ENCODE peak calls at places on chromosomes 6 and 20, in nine cellular contexts. One of them, this sample, is unnamed.

GRCh38 chr6:27507041-27507956 is 34.4 kb upstream of the ZNF184 start:
- DNase-seq in endodermal cell: no peak
- DNase-seq in HFF-Myc: no peak
- DNase-seq in head of caudate nucleus: no peak
- DNase-seq in transverse colon: no peak
- DNase-seq in CD14-positive monocyte: no peak
- DNase-seq in brain microvascular endothelial cell: no peak
- DNase-seq in A673: no peak
- DNase-seq in cardiac muscle cell: no peak
- DNase-seq in this sample: no peak

GRCh38 chr6:147712841-147713240 is 204.4 kb downstream of the SAMD5 start:
- DNase-seq in A673: no peak
- DNase-seq in CD14-positive monocyte: no peak
- DNase-seq in transverse colon: no peak
- DNase-seq in HFF-Myc: no peak
- DNase-seq in brain microvascular endothelial cell: peak
- DNase-seq in cardiac muscle cell: no peak
- DNase-seq in endodermal cell: no peak
- DNase-seq in head of caudate nucleus: no peak
- DNase-seq in this sample: no peak

GRCh38 chr6:149586149-149586548 is 20.0 kb downstream of the GINM1 start:
- DNase-seq in CD14-positive monocyte: no peak
- DNase-seq in transverse colon: no peak
- DNase-seq in cardiac muscle cell: no peak
- DNase-seq in endodermal cell: no peak
- DNase-seq in brain microvascular endothelial cell: no peak
- DNase-seq in HFF-Myc: no peak
- DNase-seq in A673: peak
- DNase-seq in head of caudate nucleus: no peak
- DNase-seq in this sample: no peak

GRCh38 chr20:32139947-32140346 is 30.4 kb downstream of the TM9SF4 start:
- DNase-seq in brain microvascular endothelial cell: no peak
- DNase-seq in endodermal cell: no peak
- DNase-seq in transverse colon: no peak
- DNase-seq in CD14-positive monocyte: no peak
- DNase-seq in HFF-Myc: no peak
- DNase-seq in head of caudate nucleus: no peak
- DNase-seq in cardiac muscle cell: no peak
- DNase-seq in A673: no peak
- DNase-seq in this sample: no peak

GRCh38 chr6:79872986-79873385 is 74.4 kb downstream of the ELOVL4 start:
- DNase-seq in transverse colon: no peak
- DNase-seq in endodermal cell: no peak
- DNase-seq in CD14-positive monocyte: no peak
- DNase-seq in head of caudate nucleus: no peak
- DNase-seq in brain microvascular endothelial cell: peak
- DNase-seq in HFF-Myc: no peak
- DNase-seq in A673: no peak
- DNase-seq in cardiac muscle cell: no peak
- DNase-seq in this sample: no peak

GRCh38 chr6:79868098-79868722 is 79.1 kb downstream of the ELOVL4 start:
- DNase-seq in transverse colon: no peak
- DNase-seq in endodermal cell: peak
- DNase-seq in HFF-Myc: peak
- DNase-seq in CD14-positive monocyte: no peak
- DNase-seq in brain microvascular endothelial cell: peak
- DNase-seq in head of caudate nucleus: no peak
- DNase-seq in A673: peak
- DNase-seq in cardiac muscle cell: peak
- DNase-seq in this sample: peak

GRCh38 chr6:53628354-53629119 is 37.0 kb downstream of the KLHL31 start:
- DNase-seq in A673: no peak
- DNase-seq in CD14-positive monocyte: no peak
- DNase-seq in cardiac muscle cell: no peak
- DNase-seq in HFF-Myc: no peak
- DNase-seq in transverse colon: no peak
- DNase-seq in brain microvascular endothelial cell: no peak
- DNase-seq in head of caudate nucleus: no peak
- DNase-seq in endodermal cell: no peak
- DNase-seq in this sample: no peak

GRCh38 chr6:43644940-43645612 is at the start of gene RSPH9:
- DNase-seq in CD14-positive monocyte: peak
- DNase-seq in endodermal cell: peak
- DNase-seq in head of caudate nucleus: no peak
- DNase-seq in cardiac muscle cell: peak
- DNase-seq in A673: peak
- DNase-seq in brain microvascular endothelial cell: peak
- DNase-seq in HFF-Myc: no peak
- DNase-seq in transverse colon: peak
- DNase-seq in this sample: peak

GRCh38 chr6:23245559-23245958 is 676.2 kb downstream of the HDGFL1 start:
- DNase-seq in A673: no peak
- DNase-seq in endodermal cell: no peak
- DNase-seq in cardiac muscle cell: no peak
- DNase-seq in CD14-positive monocyte: no peak
- DNase-seq in head of caudate nucleus: no peak
- DNase-seq in HFF-Myc: no peak
- DNase-seq in brain microvascular endothelial cell: no peak
- DNase-seq in transverse colon: no peak
- DNase-seq in this sample: no peak

GRCh38 chr6:135440087-135440792 is 57.3 kb downstream of the AHI1 start:
- DNase-seq in HFF-Myc: no peak
- DNase-seq in cardiac muscle cell: no peak
- DNase-seq in CD14-positive monocyte: no peak
- DNase-seq in transverse colon: no peak
- DNase-seq in head of caudate nucleus: no peak
- DNase-seq in brain microvascular endothelial cell: no peak
- DNase-seq in endodermal cell: no peak
- DNase-seq in A673: no peak
- DNase-seq in this sample: no peak

GRCh38 chr6:29510202-29510601 is 22.4 kb upstream of the MAS1L start:
- DNase-seq in HFF-Myc: no peak
- DNase-seq in CD14-positive monocyte: no peak
- DNase-seq in A673: no peak
- DNase-seq in head of caudate nucleus: no peak
- DNase-seq in brain microvascular endothelial cell: no peak
- DNase-seq in transverse colon: no peak
- DNase-seq in endodermal cell: peak
- DNase-seq in cardiac muscle cell: peak
- DNase-seq in this sample: no peak

GRCh38 chr20:57941572-57942381 is 232.0 kb upstream of the PMEPA1 start:
- DNase-seq in A673: no peak
- DNase-seq in HFF-Myc: no peak
- DNase-seq in brain microvascular endothelial cell: no peak
- DNase-seq in head of caudate nucleus: no peak
- DNase-seq in CD14-positive monocyte: no peak
- DNase-seq in cardiac muscle cell: no peak
- DNase-seq in transverse colon: no peak
- DNase-seq in endodermal cell: no peak
- DNase-seq in this sample: peak

GRCh38 chr6:148758492-148758891 is 11.7 kb downstream of the UST start:
- DNase-seq in brain microvascular endothelial cell: no peak
- DNase-seq in CD14-positive monocyte: peak
- DNase-seq in head of caudate nucleus: no peak
- DNase-seq in transverse colon: peak
- DNase-seq in cardiac muscle cell: no peak
- DNase-seq in HFF-Myc: no peak
- DNase-seq in endodermal cell: no peak
- DNase-seq in A673: no peak
- DNase-seq in this sample: no peak

GRCh38 chr20:1995531-1996310 is 1.9 kb upstream of the PDYN start:
- DNase-seq in head of caudate nucleus: no peak
- DNase-seq in HFF-Myc: no peak
- DNase-seq in CD14-positive monocyte: no peak
- DNase-seq in endodermal cell: no peak
- DNase-seq in brain microvascular endothelial cell: no peak
- DNase-seq in A673: no peak
- DNase-seq in cardiac muscle cell: no peak
- DNase-seq in transverse colon: no peak
- DNase-seq in this sample: no peak

GRCh38 chr6:16684896-16685554 is 76.2 kb downstream of the ATXN1 start:
- DNase-seq in head of caudate nucleus: peak
- DNase-seq in A673: no peak
- DNase-seq in cardiac muscle cell: no peak
- DNase-seq in brain microvascular endothelial cell: peak
- DNase-seq in endodermal cell: no peak
- DNase-seq in HFF-Myc: no peak
- DNase-seq in transverse colon: no peak
- DNase-seq in CD14-positive monocyte: peak
- DNase-seq in this sample: no peak

GRCh38 chr6:5509106-5509505 is 247.8 kb downstream of the FARS2 start:
- DNase-seq in transverse colon: no peak
- DNase-seq in head of caudate nucleus: no peak
- DNase-seq in A673: no peak
- DNase-seq in cardiac muscle cell: no peak
- DNase-seq in CD14-positive monocyte: no peak
- DNase-seq in brain microvascular endothelial cell: no peak
- DNase-seq in endodermal cell: no peak
- DNase-seq in HFF-Myc: no peak
- DNase-seq in this sample: no peak

GRCh38 chr20:42123981-42124473 is 505.9 kb upstream of the CHD6 start:
- DNase-seq in transverse colon: no peak
- DNase-seq in brain microvascular endothelial cell: no peak
- DNase-seq in CD14-positive monocyte: no peak
- DNase-seq in endodermal cell: no peak
- DNase-seq in cardiac muscle cell: no peak
- DNase-seq in A673: no peak
- DNase-seq in head of caudate nucleus: peak
- DNase-seq in HFF-Myc: no peak
- DNase-seq in this sample: no peak

GRCh38 chr20:2118783-2119182 is 17.2 kb downstream of the STK35 start:
- DNase-seq in HFF-Myc: no peak
- DNase-seq in A673: no peak
- DNase-seq in transverse colon: no peak
- DNase-seq in head of caudate nucleus: no peak
- DNase-seq in CD14-positive monocyte: no peak
- DNase-seq in brain microvascular endothelial cell: no peak
- DNase-seq in cardiac muscle cell: no peak
- DNase-seq in endodermal cell: no peak
- DNase-seq in this sample: no peak

GRCh38 chr6:18990313-18990978 is 603.3 kb downstream of the RNF144B start:
- DNase-seq in transverse colon: peak
- DNase-seq in A673: peak
- DNase-seq in brain microvascular endothelial cell: peak
- DNase-seq in CD14-positive monocyte: no peak
- DNase-seq in head of caudate nucleus: peak
- DNase-seq in endodermal cell: peak
- DNase-seq in cardiac muscle cell: peak
- DNase-seq in HFF-Myc: peak
- DNase-seq in this sample: peak

GRCh38 chr6:54621285-54621684 is 225.3 kb upstream of the FAM83B start:
- DNase-seq in brain microvascular endothelial cell: no peak
- DNase-seq in endodermal cell: peak
- DNase-seq in A673: peak
- DNase-seq in CD14-positive monocyte: no peak
- DNase-seq in transverse colon: no peak
- DNase-seq in HFF-Myc: no peak
- DNase-seq in head of caudate nucleus: no peak
- DNase-seq in cardiac muscle cell: peak
- DNase-seq in this sample: peak

GRCh38 chr6:105024803-105025202 is 67.9 kb downstream of the LIN28B start:
- DNase-seq in endodermal cell: no peak
- DNase-seq in CD14-positive monocyte: no peak
- DNase-seq in transverse colon: no peak
- DNase-seq in brain microvascular endothelial cell: no peak
- DNase-seq in cardiac muscle cell: no peak
- DNase-seq in HFF-Myc: no peak
- DNase-seq in A673: no peak
- DNase-seq in head of caudate nucleus: no peak
- DNase-seq in this sample: no peak

GRCh38 chr6:134619077-134619476 is 301.2 kb upstream of the SGK1 start:
- DNase-seq in brain microvascular endothelial cell: no peak
- DNase-seq in HFF-Myc: no peak
- DNase-seq in A673: no peak
- DNase-seq in transverse colon: no peak
- DNase-seq in cardiac muscle cell: no peak
- DNase-seq in CD14-positive monocyte: no peak
- DNase-seq in head of caudate nucleus: no peak
- DNase-seq in endodermal cell: no peak
- DNase-seq in this sample: no peak

This sample was measured in mucosa of descending colon.